ENCODE peak calls at places on chromosomes 7 and 10, in four cellular contexts. T is HepG2, E is WTC11, R is K562. G is an unnamed sample.

GRCh38 chr10:80964179-80964578 is 426.5 kb downstream of the SH2D4B start:
- DNase-seq in T (no peak), E (no peak), R (no peak), G (no peak)

GRCh38 chr7:114182837-114183236 is 231.8 kb upstream of the FOXP2 start:
- DNase-seq in T (peak), E (no peak), R (no peak), G (no peak)

GRCh38 chr7:150778738-150779301 is 21.3 kb downstream of the TMEM176B start:
- DNase-seq in T (peak), E (peak), R (peak), G (peak)

GRCh38 chr10:110610308-110610774 is 33.8 kb upstream of the RBM20 start:
- DNase-seq in T (peak), E (peak), R (peak), G (peak)

GRCh38 chr7:46210467-46210866 is 289.4 kb upstream of the IGFBP3 start:
- DNase-seq in T (no peak), E (no peak), R (no peak), G (no peak)

GRCh38 chr7:18583305-18583704 is 87.8 kb downstream of the HDAC9 start:
- DNase-seq in T (no peak), E (no peak), R (no peak), G (no peak)

GRCh38 chr7:18201349-18201748 is 173.7 kb upstream of the PRPS1L1 start:
- DNase-seq in T (no peak), E (no peak), R (no peak), G (no peak)

GRCh38 chr7:41189866-41190265 is 513.0 kb downstream of the INHBA start:
- DNase-seq in T (no peak), E (no peak), R (no peak), G (peak)

GRCh38 chr10:33136781-33137180 is 178.8 kb upstream of the ITGB1 start:
- DNase-seq in T (no peak), E (no peak), R (no peak), G (no peak)

GRCh38 chr7:43768201-43768893 is 9.9 kb downstream of the BLVRA start:
- DNase-seq in T (no peak), E (no peak), R (no peak), G (no peak)

GRCh38 chr7:16345979-16346958 is 75.1 kb downstream of the CRPPA start:
- DNase-seq in T (no peak), E (no peak), R (no peak), G (peak)

GRCh38 chr10:79103585-79103984 is 34.8 kb downstream of the ZMIZ1 start:
- DNase-seq in T (no peak), E (no peak), R (no peak), G (no peak)

GRCh38 chr10:35554036-35554435 is 51.1 kb upstream of the GJD4 start:
- DNase-seq in T (no peak), E (no peak), R (no peak), G (no peak)

GRCh38 chr10:63365976-63366765 is 99.6 kb downstream of the JMJD1C start:
- DNase-seq in T (peak), E (no peak), R (no peak), G (no peak)

GRCh38 chr7:149822353-149822943 is 15.7 kb upstream of the ZNF862 start:
- DNase-seq in T (no peak), E (peak), R (peak), G (no peak)

GRCh38 chr10:72847681-72848080 is 45.9 kb upstream of the OIT3 start:
- DNase-seq in T (no peak), E (no peak), R (no peak), G (no peak)

GRCh38 chr7:90238583-90238982 is 6.4 kb upstream of the CFAP69 start:
- DNase-seq in T (no peak), E (no peak), R (no peak), G (no peak)

GRCh38 chr10:117216028-117216427 is 18.7 kb downstream of the KCNK18 start:
- DNase-seq in T (no peak), E (no peak), R (no peak), G (no peak)

GRCh38 chr7:127884066-127884559 is 147.1 kb downstream of the LRRC4 start:
- DNase-seq in T (no peak), E (no peak), R (no peak), G (no peak)

GRCh38 chr7:2018786-2019692 is 213.7 kb downstream of the MAD1L1 start:
- DNase-seq in T (no peak), E (no peak), R (peak), G (no peak)

GRCh38 chr7:84022686-84023308 is 171.8 kb downstream of the SEMA3A start:
- DNase-seq in T (peak), E (no peak), R (no peak), G (peak)

GRCh38 chr10:119370046-119370770 is 162.8 kb downstream of the GRK5 start:
- DNase-seq in T (no peak), E (no peak), R (no peak), G (no peak)

GRCh38 chr10:132657737-132658136 is 120.2 kb downstream of the INPP5A start:
- DNase-seq in T (no peak), E (no peak), R (no peak), G (no peak)
- TF ChIP-seq NR3C1 in T (no peak), E (no peak), R (no peak), G (no peak)

DNA sequence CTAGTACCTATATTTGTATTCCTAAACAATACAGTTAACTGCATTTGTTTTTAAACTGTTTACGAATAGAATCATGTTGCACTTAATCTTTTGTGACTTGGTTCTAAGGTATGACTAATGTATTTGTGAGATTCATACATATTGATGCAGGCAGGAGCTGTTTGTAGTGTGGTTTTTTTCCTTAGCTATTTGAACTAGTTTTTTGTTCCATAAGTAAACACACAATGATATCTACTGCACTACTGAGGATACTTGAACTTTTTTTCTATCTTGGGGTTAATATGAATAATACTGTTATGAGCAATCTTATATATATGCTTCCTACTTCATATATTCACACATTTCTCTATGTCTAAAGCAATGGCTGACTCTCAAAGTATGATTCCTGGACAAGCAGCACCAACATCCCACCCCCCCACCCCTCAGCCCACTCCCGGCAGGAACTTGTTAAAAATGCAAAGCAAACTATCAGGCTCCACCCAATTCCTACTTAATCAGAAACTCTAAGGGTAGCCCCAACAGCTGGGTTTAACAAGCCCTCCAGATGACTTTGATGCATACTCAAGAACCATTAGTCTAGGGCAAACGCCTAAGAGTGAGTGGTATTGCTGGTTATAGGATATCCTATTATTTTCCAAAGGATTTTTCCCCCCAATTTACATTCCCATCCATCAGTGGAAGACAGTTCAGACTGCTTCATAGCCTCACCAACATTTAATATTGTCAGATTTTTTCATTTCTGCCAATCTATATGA is 25.8 kb downstream of the BRAF start:
- DNase-seq in T (no peak), E (no peak), R (no peak), G (no peak)
- TF ChIP-seq NR3C1 in T (no peak), E (no peak), R (no peak), G (no peak)

GRCh38 chr7:142460402-142461117 is 202.7 kb upstream of the PRSS58 start:
- DNase-seq in T (no peak), E (no peak), R (no peak), G (no peak)

GRCh38 chr7:142457146-142457703 is 199.4 kb upstream of the PRSS58 start:
- DNase-seq in T (no peak), E (no peak), R (no peak), G (no peak)

GRCh38 chr7:142463401-142463850 is 205.6 kb upstream of the PRSS58 start:
- DNase-seq in T (no peak), E (no peak), R (no peak), G (no peak)

GRCh38 chr7:142459557-142459963 is 201.7 kb upstream of the PRSS58 start:
- DNase-seq in T (peak), E (no peak), R (peak), G (peak)

GRCh38 chr7:142461437-142461836 is 203.6 kb upstream of the PRSS58 start:
- DNase-seq in T (no peak), E (no peak), R (no peak), G (no peak)
- TF ChIP-seq NR3C1 in T (no peak), E (no peak), R (no peak), G (no peak)

GRCh38 chr7:112866424-112866823 is 76.2 kb upstream of the TMEM168 start:
- DNase-seq in T (no peak), E (no peak), R (no peak), G (no peak)
- TF ChIP-seq NR3C1 in T (no peak), E (no peak), R (no peak), G (no peak)

GRCh38 chr10:129881641-129882040 is 82.4 kb downstream of the EBF3 start:
- DNase-seq in T (no peak), E (no peak), R (no peak), G (no peak)

GRCh38 chr10:129880191-129880590 is 83.9 kb downstream of the EBF3 start:
- DNase-seq in T (no peak), E (no peak), R (no peak), G (no peak)

GRCh38 chr10:129873351-129873750 is 90.7 kb downstream of the EBF3 start:
- DNase-seq in T (no peak), E (no peak), R (no peak), G (no peak)

GRCh38 chr10:129875993-129876727 is 87.9 kb downstream of the EBF3 start:
- DNase-seq in T (no peak), E (no peak), R (no peak), G (no peak)

DNA sequence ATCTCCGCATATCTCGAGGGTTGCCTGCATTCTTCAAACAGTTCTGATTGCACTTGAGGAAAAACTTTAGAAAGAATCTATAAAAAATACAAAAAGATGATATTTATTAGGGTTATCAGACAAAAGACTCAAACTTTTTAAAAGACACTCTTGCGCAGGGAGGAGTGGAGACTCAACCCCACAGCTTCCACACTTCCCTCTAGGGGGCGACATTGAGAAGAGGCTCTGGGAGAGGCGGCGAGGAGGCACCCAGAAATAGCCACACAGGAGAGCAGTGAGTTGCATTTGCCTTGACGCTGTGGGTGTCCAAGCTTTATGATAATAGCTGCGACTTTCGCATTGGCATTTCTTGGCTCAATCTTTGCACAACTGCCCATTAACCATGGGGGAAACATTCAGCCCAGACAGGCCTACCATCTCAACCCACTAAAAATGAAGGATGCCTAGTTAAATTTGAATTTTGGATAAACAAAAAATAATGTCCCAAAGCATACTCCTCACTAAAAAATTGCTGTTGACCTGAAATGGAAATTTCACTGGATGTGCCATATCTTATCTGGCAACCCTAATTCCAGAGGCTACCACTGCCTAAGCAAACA is 86.2 kb downstream of the EBF3 start:
- DNase-seq in T (peak), E (peak), R (peak), G (peak)
- TF ChIP-seq NR3C1 in T (no peak), E (no peak), R (no peak), G (no peak)

GRCh38 chr10:15898046-15898445 is 37.7 kb upstream of the MINDY3 start:
- DNase-seq in T (no peak), E (no peak), R (peak), G (peak)
- TF ChIP-seq NR3C1 in T (no peak), E (no peak), R (no peak), G (no peak)

GRCh38 chr10:125062244-125063208 is 97.8 kb downstream of the CTBP2 start:
- DNase-seq in T (no peak), E (no peak), R (no peak), G (no peak)

GRCh38 chr10:125060851-125061556 is 99.4 kb downstream of the CTBP2 start:
- DNase-seq in T (peak), E (peak), R (peak), G (peak)

GRCh38 chr10:125061557-125062243 is 98.7 kb downstream of the CTBP2 start:
- DNase-seq in T (no peak), E (no peak), R (no peak), G (no peak)

GRCh38 chr10:125060486-125060850 is 99.9 kb downstream of the CTBP2 start:
- DNase-seq in T (no peak), E (no peak), R (peak), G (no peak)

DNA sequence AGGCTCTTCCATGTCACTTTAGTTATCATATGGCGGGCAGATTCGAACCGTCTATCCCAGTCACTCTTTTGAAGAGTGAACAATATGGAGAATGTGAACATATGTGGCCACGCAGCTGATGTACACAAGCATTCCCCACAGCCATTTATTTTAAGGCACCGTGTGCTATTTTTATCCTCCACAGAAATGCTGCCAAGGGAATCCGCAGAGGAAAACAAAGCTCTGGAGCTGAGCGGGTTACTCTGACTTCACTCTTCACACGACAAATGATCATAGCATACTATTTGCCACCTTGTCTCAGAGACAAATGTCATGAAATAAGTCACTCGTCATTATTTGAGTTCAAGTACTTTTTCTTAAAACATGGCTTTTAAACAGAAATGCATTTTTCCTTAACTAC is 100.3 kb downstream of the CTBP2 start:
- DNase-seq in T (no peak), E (no peak), R (peak), G (no peak)
- TF ChIP-seq NR3C1 in T (no peak), E (no peak), R (no peak), G (no peak)